ENCODE peak calls at places on chromosome 7, in six cellular contexts. P, L, D, E, R and S are unnamed samples.

GRCh38 chr7:142628945-142629344 is 120.3 kb upstream of the PRSS1 start:
- DNase-seq in E (no peak), R (no peak), L (no peak), P (no peak), D (no peak), S (no peak)

GRCh38 chr7:28041508-28042314 is 138.9 kb downstream of the JAZF1 start:
- DNase-seq in D (peak; percentile 90), L (no peak), P (peak; percentile 93), E (peak; percentile 37), R (no peak), S (no peak)

GRCh38 chr7:25840209-25840792 is 311.7 kb upstream of the NFE2L3 start:
- DNase-seq in D (no peak), P (no peak), R (no peak), E (no peak), L (no peak), S (no peak)

GRCh38 chr7:15889501-15889900 is 203.0 kb upstream of the MEOX2 start:
- DNase-seq in R (peak; percentile 30), L (peak; percentile 11), D (no peak), P (peak; percentile 15), E (peak; percentile 15), S (no peak)

GRCh38 chr7:3592438-3593134 is 291.5 kb downstream of the SDK1 start:
- DNase-seq in E (no peak), L (no peak), D (peak; percentile 5), P (no peak), R (no peak), S (no peak)

GRCh38 chr7:33998487-33998886 is 93.1 kb downstream of the BMPER start:
- DNase-seq in R (no peak), E (no peak), P (no peak), D (no peak), L (no peak), S (no peak)

GRCh38 chr7:66837007-66837406 is 84.0 kb upstream of the TMEM248 start:
- DNase-seq in R (peak; percentile 83), P (no peak), L (peak; percentile 65), D (peak; percentile 34), E (peak; percentile 26), S (peak; percentile 66)

GRCh38 chr7:127252736-127253288 is at the start of gene GRM8:
- DNase-seq in P (peak; percentile 69), E (no peak), L (peak; percentile 76), R (peak; percentile 89), D (peak; percentile 22), S (peak; percentile 52)

GRCh38 chr7:12524794-12525386 is 45.6 kb upstream of the SCIN start:
- DNase-seq in D (peak; percentile 69), P (peak; percentile 64), L (no peak), R (no peak), E (peak; percentile 60), S (peak; percentile 64)

GRCh38 chr7:4265056-4265455 is 417.0 kb upstream of the FOXK1 start:
- DNase-seq in R (no peak), P (no peak), E (no peak), D (no peak), L (no peak), S (no peak)

GRCh38 chr7:20306499-20306946 is 24.2 kb upstream of the ITGB8 start:
- DNase-seq in D (no peak), L (no peak), R (peak; percentile 28), P (no peak), E (no peak), S (no peak)

GRCh38 chr7:20307119-20307518 is 23.6 kb upstream of the ITGB8 start:
- DNase-seq in E (no peak), R (no peak), L (peak; percentile 80), D (peak; percentile 46), P (peak; percentile 31), S (peak; percentile 29)

GRCh38 chr7:20305726-20306125 is 25.0 kb upstream of the ITGB8 start:
- DNase-seq in L (no peak), R (no peak), D (no peak), P (no peak), E (no peak), S (no peak)

GRCh38 chr7:20302866-20303265 is 27.8 kb upstream of the ITGB8 start:
- DNase-seq in L (no peak), P (no peak), D (no peak), R (no peak), E (no peak), S (no peak)

GRCh38 chr7:20304366-20304765 is 26.3 kb upstream of the ITGB8 start:
- DNase-seq in P (no peak), R (no peak), L (no peak), D (no peak), E (no peak), S (no peak)
- H3K4me1 ChIP-seq in P (peaks cover 16% of the 10 kb centered on the region), R (no peaks in the 10 kb centered on the region), L (peaks cover 6% of the 10 kb centered on the region), D (peaks cover 4% of the 10 kb centered on the region), E (no peaks in the 10 kb centered on the region), S (peaks cover 18% of the 10 kb centered on the region)

GRCh38 chr7:153847828-153848227 is 204.4 kb upstream of the DPP6 start:
- DNase-seq in R (no peak), L (no peak), P (no peak), D (no peak), E (no peak), S (peak; percentile 76)
- H3K9ac ChIP-seq in R (no peak overlapping the region), L (no peak overlapping the region), P (no peak overlapping the region), D (no peak overlapping the region), E (no peak overlapping the region), S (no peak overlapping the region)

GRCh38 chr7:55072251-55072650 is 53.4 kb downstream of the EGFR start:
- DNase-seq in E (no peak), R (no peak), L (no peak), P (no peak), D (no peak), S (no peak)

GRCh38 chr7:55071411-55072188 is 52.8 kb downstream of the EGFR start:
- DNase-seq in P (peak; percentile 70), D (no peak), E (no peak), R (no peak), L (no peak), S (no peak)

GRCh38 chr7:55073051-55073511 is 54.3 kb downstream of the EGFR start:
- DNase-seq in E (no peak), D (peak; percentile 81), R (no peak), P (peak; percentile 62), L (no peak), S (no peak)

GRCh38 chr7:55075464-55075971 is 56.7 kb downstream of the EGFR start:
- DNase-seq in P (peak; percentile 44), E (no peak), D (no peak), L (no peak), R (no peak), S (no peak)

GRCh38 chr7:55074008-55074499 is 55.2 kb downstream of the EGFR start:
- DNase-seq in L (no peak), P (peak; percentile 92), D (peak; percentile 79), R (peak; percentile 34), E (peak; percentile 95), S (peak; percentile 89)
- H3K4me1 ChIP-seq in L (peaks cover 11% of the 10 kb centered on the region), P (peaks cover 56% of the 10 kb centered on the region), D (peaks cover 31% of the 10 kb centered on the region), R (no peaks in the 10 kb centered on the region), E (peaks cover 94% of the 10 kb centered on the region), S (peaks cover 5% of the 10 kb centered on the region)

DNA sequence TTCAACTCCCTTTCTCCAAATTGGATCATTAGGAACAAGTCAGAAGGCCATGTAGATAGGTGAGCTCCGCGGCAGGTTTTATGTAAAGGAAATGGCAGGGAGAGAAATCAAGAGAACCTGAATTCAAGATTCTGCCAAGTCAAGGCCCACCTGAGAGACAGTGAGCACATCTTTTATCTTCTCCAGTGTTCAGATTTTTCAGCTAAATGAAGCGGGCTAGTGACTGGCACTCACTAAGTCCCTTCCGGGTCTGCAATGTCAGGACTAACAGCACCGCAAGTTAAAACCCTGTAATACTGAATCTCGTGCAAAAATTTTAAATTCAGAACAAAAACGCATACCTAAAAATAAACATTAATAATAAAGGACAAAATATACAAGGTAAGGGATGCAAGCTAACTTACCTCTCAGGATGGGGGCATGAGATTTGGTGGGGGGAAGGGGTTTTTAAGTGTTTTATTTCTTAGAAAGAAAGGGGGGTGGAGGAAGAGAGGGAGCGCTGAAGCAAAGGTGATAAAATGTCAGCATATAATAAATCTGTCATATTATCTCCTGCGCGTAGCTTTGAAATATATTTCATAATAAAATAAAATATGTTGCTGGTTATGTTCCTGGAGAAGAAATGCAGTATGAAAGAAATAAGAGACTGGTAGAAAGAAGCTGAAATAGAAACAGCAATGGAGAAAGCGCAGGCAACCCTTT is 17.5 kb downstream of the TCAF1 start:
- DNase-seq in R (no peak), E (no peak), D (no peak), P (no peak), L (no peak), S (no peak)
- H3K9ac ChIP-seq in R (peak overlapping the region; percentile 41), E (no peak overlapping the region), D (peak overlapping the region; percentile 72), P (peak overlapping the region; percentile 75), L (peak overlapping the region; percentile 72), S (no peak overlapping the region)

GRCh38 chr7:98286701-98287485 is 5.4 kb downstream of the BRI3 start:
- DNase-seq in E (no peak), P (peak; percentile 51), L (no peak), D (no peak), R (peak; percentile 41), S (no peak)
- H3K4me1 ChIP-seq in E (peaks cover 70% of the 10 kb centered on the region), P (peaks cover 28% of the 10 kb centered on the region), L (peaks cover 31% of the 10 kb centered on the region), D (peaks cover 37% of the 10 kb centered on the region), R (no peaks in the 10 kb centered on the region), S (peaks cover 30% of the 10 kb centered on the region)

GRCh38 chr7:102094311-102094710 is 192.4 kb upstream of the SH2B2 start:
- DNase-seq in R (no peak), E (no peak), D (no peak), L (no peak), P (no peak), S (no peak)
- H3K9ac ChIP-seq in R (no peak overlapping the region), E (no peak overlapping the region), D (no peak overlapping the region), L (no peak overlapping the region), P (no peak overlapping the region), S (no peak overlapping the region)

GRCh38 chr7:78023191-78023590 is 224.6 kb downstream of the PHTF2 start:
- DNase-seq in D (no peak), E (no peak), R (no peak), L (no peak), P (no peak), S (no peak)
- H3K4me1 ChIP-seq in D (peaks cover 5% of the 10 kb centered on the region), E (peaks cover 8% of the 10 kb centered on the region), R (no peaks in the 10 kb centered on the region), L (no peaks in the 10 kb centered on the region), P (peaks cover 19% of the 10 kb centered on the region), S (no peaks in the 10 kb centered on the region)

GRCh38 chr7:134789967-134790685 is 10.7 kb downstream of the CALD1 start:
- DNase-seq in E (no peak), R (no peak), P (peak; percentile 72), D (peak; percentile 76), L (no peak), S (no peak)
- H3K9ac ChIP-seq in E (no peak overlapping the region), R (no peak overlapping the region), P (peak overlapping the region; percentile 45), D (peak overlapping the region; percentile 34), L (no peak overlapping the region), S (no peak overlapping the region)

GRCh38 chr7:44288811-44289340 is 36.5 kb downstream of the CAMK2B start:
- DNase-seq in D (no peak), P (no peak), R (peak; percentile 28), E (no peak), L (no peak), S (no peak)
- H3K4me1 ChIP-seq in D (peaks cover 7% of the 10 kb centered on the region), P (no peaks in the 10 kb centered on the region), R (no peaks in the 10 kb centered on the region), E (no peaks in the 10 kb centered on the region), L (peaks cover 9% of the 10 kb centered on the region), S (no peaks in the 10 kb centered on the region)